ENCODE peak calls at places on chromosomes 16 and 17, in five cellular contexts. W, N, X, J and S are unnamed samples.

GRCh38 chr16:55647798-55648197 is 8.0 kb upstream of the SLC6A2 start:
- DNase-seq in W (no peak), N (no peak), X (no peak), J (no peak), S (no peak)

GRCh38 chr16:16143038-16143763 is 80.1 kb downstream of the ABCC6 start:
- DNase-seq in W (peak; percentile 50), N (no peak), X (no peak), J (no peak), S (no peak)

GRCh38 chr17:79114455-79115301 is 40.1 kb downstream of the ENGASE start:
- DNase-seq in W (no peak), N (no peak), X (peak; percentile 26), J (peak; percentile 54), S (no peak)

GRCh38 chr16:3999479-3999868 is 116.8 kb downstream of the ADCY9 start:
- DNase-seq in W (peak; percentile 29), N (peak; percentile 81), X (peak; percentile 67), J (peak; percentile 60), S (no peak)

GRCh38 chr17:69525920-69526841 is 111.7 kb downstream of the MAP2K6 start:
- DNase-seq in W (peak; percentile 74), N (peak; percentile 71), X (peak; percentile 34), J (peak; percentile 18), S (peak; percentile 55)

GRCh38 chr16:85662036-85662812 is 26.5 kb downstream of the GINS2 start:
- DNase-seq in W (no peak), N (no peak), X (no peak), J (no peak), S (no peak)

GRCh38 chr16:78930561-78930960 is 670.0 kb downstream of the MAF start:
- DNase-seq in W (no peak), N (no peak), X (no peak), J (no peak), S (no peak)

GRCh38 chr16:14354561-14355351 is 275.3 kb downstream of the PARN start:
- DNase-seq in W (peak; percentile 49), N (peak; percentile 18), X (no peak), J (no peak), S (no peak)

GRCh38 chr17:3635474-3636153 is 436 bp downstream of the SHPK start:
- DNase-seq in W (no peak), N (no peak), X (no peak), J (no peak), S (peak; percentile 24)

GRCh38 chr17:56798916-56799315 is 34.8 kb downstream of the C17orf67 start:
- DNase-seq in W (no peak), N (no peak), X (no peak), J (no peak), S (no peak)

GRCh38 chr17:79919862-79920720 is 80.9 kb upstream of the CBX4 start:
- DNase-seq in W (no peak), N (no peak), X (no peak), J (no peak), S (no peak)

GRCh38 chr16:58414938-58415451 is 22.7 kb downstream of the GINS3 start:
- DNase-seq in W (no peak), N (peak; percentile 29), X (peak; percentile 30), J (peak; percentile 27), S (no peak)

GRCh38 chr16:85253127-85253941 is 141.1 kb upstream of the CIBAR2 start:
- DNase-seq in W (peak; percentile 51), N (peak; percentile 29), X (peak; percentile 34), J (peak; percentile 50), S (peak; percentile 47)

GRCh38 chr16:85279874-85280545 is 167.7 kb upstream of the CIBAR2 start:
- DNase-seq in W (no peak), N (no peak), X (peak; percentile 46), J (peak; percentile 62), S (no peak)

GRCh38 chr16:55029509-55029908 is 98.8 kb downstream of the IRX5 start:
- DNase-seq in W (no peak), N (no peak), X (no peak), J (no peak), S (no peak)

GRCh38 chr16:59369523-59369922 is 635.4 kb upstream of the GOT2 start:
- DNase-seq in W (no peak), N (no peak), X (no peak), J (no peak), S (no peak)

GRCh38 chr16:85422374-85423185 is 190.5 kb upstream of the GSE1 start:
- DNase-seq in W (peak; percentile 65), N (no peak), X (no peak), J (peak; percentile 5), S (peak; percentile 27)

GRCh38 chr17:61966201-61966600 is 38.4 kb upstream of the INTS2 start:
- DNase-seq in W (no peak), N (no peak), X (no peak), J (no peak), S (no peak)

GRCh38 chr17:36889955-36890354 is 47.3 kb upstream of the LHX1 start:
- DNase-seq in W (no peak), N (no peak), X (no peak), J (no peak), S (no peak)

GRCh38 chr16:5058476-5058875 is 7.3 kb downstream of the C16orf89 start:
- DNase-seq in W (peak; percentile 49), N (no peak), X (peak; percentile 59), J (no peak), S (no peak)

GRCh38 chr17:38636054-38636453 is 30.3 kb upstream of the SRCIN1 start:
- DNase-seq in W (no peak), N (no peak), X (no peak), J (no peak), S (no peak)

GRCh38 chr17:79618383-79619067 is 7.7 kb upstream of the RBFOX3 start:
- DNase-seq in W (no peak), N (no peak), X (no peak), J (peak; percentile 2), S (no peak)

GRCh38 chr17:29178750-29179231 is 1.4 kb downstream of the MYO18A start:
- DNase-seq in W (peak; percentile 29), N (no peak), X (no peak), J (no peak), S (peak; percentile 84)

GRCh38 chr17:65523411-65523810 is 38.0 kb downstream of the AXIN2 start:
- DNase-seq in W (no peak), N (peak; percentile 17), X (no peak), J (no peak), S (no peak)

GRCh38 chr17:49694847-49695697 is 12.7 kb downstream of the SLC35B1 start:
- DNase-seq in W (peak; percentile 33), N (no peak), X (peak; percentile 54), J (peak; percentile 51), S (peak; percentile 56)

GRCh38 chr17:6120351-6120750 is 50.2 kb downstream of the WSCD1 start:
- DNase-seq in W (no peak), N (no peak), X (no peak), J (no peak), S (no peak)

GRCh38 chr17:13024526-13025263 is 6.9 kb upstream of the ELAC2 start:
- DNase-seq in W (peak; percentile 75), N (peak; percentile 52), X (peak; percentile 32), J (peak; percentile 50), S (peak; percentile 69)

GRCh38 chr16:715448-716249 is 731 bp downstream of the METRN start:
- DNase-seq in W (peak; percentile 61), N (no peak), X (no peak), J (no peak), S (no peak)

GRCh38 chr17:46733837-46734516 is 84.5 kb downstream of the WNT3 start:
- DNase-seq in W (no peak), N (peak; percentile 69), X (no peak), J (no peak), S (peak; percentile 54)

GRCh38 chr16:56108724-56109123 is 82.6 kb upstream of the GNAO1 start:
- DNase-seq in W (no peak), N (no peak), X (no peak), J (no peak), S (no peak)

GRCh38 chr17:77343031-77343866 is 202.5 kb downstream of the SEC14L1 start:
- DNase-seq in W (no peak), N (no peak), X (no peak), J (no peak), S (no peak)
- H3K27ac ChIP-seq in W (no peak overlapping the region), N (no peak overlapping the region), X (no peak overlapping the region), J (no peak overlapping the region), S (no peak overlapping the region)

DNA sequence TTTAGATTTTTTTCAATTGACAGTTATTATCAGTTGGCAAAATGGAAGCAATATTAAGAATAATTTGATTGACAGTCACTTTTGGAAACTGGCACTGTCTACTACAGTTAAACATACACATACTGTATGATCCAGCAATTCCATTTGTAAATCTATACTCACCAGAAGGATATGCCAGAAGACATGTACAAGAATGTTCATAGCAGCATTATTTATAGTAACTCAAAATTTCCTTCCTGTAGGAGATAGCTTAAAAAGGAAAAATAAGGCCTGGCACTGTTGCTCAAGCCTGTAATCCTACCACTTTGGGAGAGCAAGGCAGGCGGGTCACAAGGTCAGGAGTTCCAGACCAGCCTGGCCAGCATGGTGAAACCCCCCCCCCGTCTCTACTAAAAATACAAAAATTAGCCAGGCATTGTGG is 89.3 kb downstream of the VMP1 start:
- DNase-seq in W (no peak), N (no peak), X (no peak), J (no peak), S (no peak)
- H3K27ac ChIP-seq in W (peak overlapping the region; percentile 84), N (peak overlapping the region; percentile 59), X (no peak overlapping the region), J (no peak overlapping the region), S (peak overlapping the region; percentile 49)

GRCh38 chr16:66064811-66065530 is 301.5 kb upstream of the CDH5 start:
- DNase-seq in W (no peak), N (no peak), X (no peak), J (no peak), S (no peak)

GRCh38 chr16:66070140-66070887 is 296.2 kb upstream of the CDH5 start:
- DNase-seq in W (no peak), N (peak; percentile 83), X (peak; percentile 57), J (peak; percentile 69), S (no peak)

GRCh38 chr16:66069576-66069975 is 296.9 kb upstream of the CDH5 start:
- DNase-seq in W (no peak), N (peak; percentile 23), X (no peak), J (no peak), S (no peak)

DNA sequence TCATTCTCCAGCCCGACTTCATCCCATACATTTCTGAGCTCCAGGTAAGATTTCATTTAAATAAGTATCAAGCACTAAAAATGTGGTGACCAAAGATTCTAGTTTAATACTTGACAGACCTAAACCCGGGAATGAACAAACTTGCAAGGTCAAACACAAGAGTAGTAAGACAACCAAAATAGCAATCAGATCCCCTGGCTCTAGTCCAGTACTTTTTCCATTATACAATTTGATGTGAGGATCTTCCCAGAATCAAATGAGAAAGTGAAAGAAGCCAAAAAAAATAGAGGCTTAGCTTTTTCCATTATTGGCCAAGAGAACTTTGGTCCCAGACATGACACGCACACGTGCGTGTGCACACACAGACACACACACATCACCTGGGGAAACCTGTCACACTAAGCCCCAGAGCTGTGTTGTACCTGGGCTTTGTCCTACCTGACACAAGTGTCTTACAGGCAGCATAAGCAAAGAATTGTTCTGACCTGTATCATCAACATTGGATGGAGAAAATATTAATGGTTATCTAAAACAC is 300.6 kb upstream of the CDH5 start:
- DNase-seq in W (no peak), N (no peak), X (no peak), J (no peak), S (no peak)
- H3K27ac ChIP-seq in W (no peak overlapping the region), N (no peak overlapping the region), X (no peak overlapping the region), J (peak overlapping the region; percentile 27), S (no peak overlapping the region)

DNA sequence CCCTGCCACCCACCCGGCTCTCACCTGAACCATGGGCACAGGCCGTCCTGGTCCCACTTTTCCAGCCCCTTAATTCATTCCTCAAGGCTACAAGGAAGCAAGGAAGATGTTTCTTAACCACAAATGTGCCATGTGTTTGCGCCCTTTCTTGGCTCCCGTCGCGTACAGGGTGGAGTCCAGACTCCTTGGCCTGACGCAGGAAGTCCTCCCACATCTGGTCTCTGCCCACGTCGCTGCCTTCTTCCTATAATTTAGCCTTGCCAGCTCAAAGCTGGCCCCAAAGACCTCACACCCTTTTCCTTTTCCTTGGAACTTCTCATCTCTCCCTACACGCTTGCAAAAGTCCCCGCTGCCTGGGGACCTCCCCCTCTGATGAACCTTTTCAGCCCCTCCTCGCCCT is 38.8 kb upstream of the BHLHA9 start:
- DNase-seq in W (no peak), N (no peak), X (peak; percentile 36), J (peak; percentile 53), S (no peak)
- H3K27ac ChIP-seq in W (no peak overlapping the region), N (no peak overlapping the region), X (no peak overlapping the region), J (peak overlapping the region; percentile 38), S (no peak overlapping the region)